ENCODE peak calls at places on chromosomes 7 and 10, in six cellular contexts. R is ELR, Y is activated T-cell treated with anti-CD3 and anti-CD28 coated beads for 1 hour, G is astrocyte of the cerebellum, Z is right lobe of liver, C is GM12891. H is an unnamed sample.

GRCh38 chr10:114970515-114970914 is 32.5 kb downstream of the TRUB1 start:
- DNase-seq in Y (no peak), G (no peak), C (no peak), R (no peak), Z (no peak), H (no peak)

GRCh38 chr7:106616692-106617052 is 44.3 kb downstream of the CCDC71L start:
- DNase-seq in R (peak), Z (no peak), G (no peak), C (no peak), Y (no peak), H (no peak)

GRCh38 chr7:122315507-122316466 is 11.2 kb upstream of the FEZF1 start:
- DNase-seq in G (no peak), R (no peak), Y (no peak), Z (no peak), C (no peak), H (no peak)

GRCh38 chr7:70788276-70788675 is 343.7 kb upstream of the GALNT17 start:
- DNase-seq in Y (peak), Z (no peak), R (peak), C (no peak), G (no peak), H (no peak)

GRCh38 chr7:100894860-100895700 is 608 bp downstream of the ACHE start:
- DNase-seq in G (no peak), Z (no peak), Y (peak), C (no peak), R (peak), H (peak)

GRCh38 chr7:7178906-7179305 is 3.4 kb upstream of the C1GALT1 start:
- DNase-seq in Z (no peak), R (peak), C (no peak), Y (no peak), G (no peak), H (no peak)

GRCh38 chr7:131919920-131920709 is 363.7 kb upstream of the PODXL start:
- DNase-seq in R (no peak), Z (no peak), G (no peak), Y (no peak), C (no peak), H (no peak)

GRCh38 chr7:93715234-93715633 is 140.7 kb upstream of the CALCR start:
- DNase-seq in R (peak), C (no peak), Z (peak), Y (no peak), G (peak), H (peak)

GRCh38 chr7:78760620-78761355 is 692.7 kb downstream of the MAGI2 start:
- DNase-seq in Z (no peak), G (peak), R (no peak), C (no peak), Y (no peak), H (no peak)

GRCh38 chr7:130145424-130146106 is 59.6 kb downstream of the TMEM209 start:
- DNase-seq in C (no peak), Z (no peak), R (no peak), Y (no peak), G (no peak), H (no peak)

GRCh38 chr10:11425288-11425595 is 186.2 kb downstream of the USP6NL start:
- DNase-seq in Y (no peak), R (no peak), Z (no peak), C (no peak), G (peak), H (no peak)

GRCh38 chr10:70672993-70673928 is 955 bp downstream of the ADAMTS14 start:
- DNase-seq in Z (no peak), G (peak), R (peak), Y (no peak), C (no peak), H (no peak)

GRCh38 chr7:33882040-33882800 is 23.1 kb upstream of the BMPER start:
- DNase-seq in C (no peak), Z (no peak), G (no peak), Y (no peak), R (no peak), H (no peak)

GRCh38 chr10:86673216-86673826 is 5.0 kb downstream of the LDB3 start:
- DNase-seq in Z (no peak), R (no peak), C (no peak), Y (no peak), G (no peak), H (no peak)

GRCh38 chr7:101093907-101094306 is 8.6 kb downstream of the TRIM56 start:
- DNase-seq in Y (no peak), Z (no peak), C (no peak), R (peak), G (no peak), H (no peak)

GRCh38 chr7:44177570-44178131 is 11.6 kb downstream of the GCK start:
- DNase-seq in R (peak), C (no peak), G (peak), Y (no peak), Z (peak), H (no peak)

GRCh38 chr10:34816067-34817002 is 1.2 kb upstream of the PARD3 start:
- DNase-seq in R (peak), Y (no peak), G (peak), Z (no peak), C (no peak), H (peak)

GRCh38 chr10:31098091-31098490 is 66.4 kb upstream of the ZNF438 start:
- DNase-seq in Z (no peak), R (no peak), G (no peak), Y (no peak), C (no peak), H (no peak)

GRCh38 chr10:47158116-47159071 is 141.6 kb upstream of the GDF10 start:
- DNase-seq in G (no peak), Z (no peak), Y (no peak), C (no peak), R (no peak), H (no peak)

GRCh38 chr7:107463139-107464078 is 6.4 kb upstream of the GPR22 start:
- DNase-seq in C (no peak), Z (peak), G (peak), R (peak), Y (peak), H (peak)

GRCh38 chr10:77886795-77887355 is 39.7 kb downstream of the DLG5 start:
- DNase-seq in G (no peak), Y (no peak), R (no peak), C (no peak), Z (no peak), H (no peak)

GRCh38 chr7:159098424-159098786 is 46.3 kb downstream of the VIPR2 start:
- DNase-seq in C (no peak), R (no peak), G (no peak), Z (peak), Y (no peak), H (no peak)

GRCh38 chr10:122044713-122045112 is 55.8 kb downstream of the TACC2 start:
- DNase-seq in Z (peak), Y (no peak), R (no peak), C (no peak), G (no peak), H (no peak)

GRCh38 chr10:77185696-77186095 is 451.9 kb downstream of the KCNMA1 start:
- DNase-seq in G (no peak), C (no peak), Y (no peak), Z (no peak), R (no peak), H (no peak)

GRCh38 chr10:132421377-132422168 is 24.6 kb downstream of the PWWP2B start:
- DNase-seq in Y (no peak), Z (peak), R (no peak), G (no peak), C (peak), H (peak)

GRCh38 chr7:74272305-74273038 is 16.7 kb upstream of the CLIP2 start:
- DNase-seq in R (peak), Y (no peak), Z (no peak), C (peak), G (peak), H (peak)

GRCh38 chr10:29849434-29849833 is 210.0 kb downstream of the JCAD start:
- DNase-seq in R (peak), G (peak), Z (no peak), C (no peak), Y (no peak), H (peak)

GRCh38 chr10:103145860-103146466 is 47.1 kb downstream of the NT5C2 start:
- DNase-seq in G (peak), Z (peak), R (peak), Y (no peak), C (no peak), H (peak)

GRCh38 chr10:9833871-9834454 is 1183.7 kb upstream of the CELF2 start:
- DNase-seq in G (no peak), Y (no peak), R (no peak), Z (no peak), C (no peak), H (no peak)

GRCh38 chr10:69397972-69398371 is 18.7 kb downstream of the TACR2 start:
- DNase-seq in Y (no peak), R (no peak), C (no peak), Z (no peak), G (no peak), H (no peak)

GRCh38 chr10:31100662-31101061 is 69.0 kb upstream of the ZNF438 start:
- DNase-seq in Y (no peak), Z (no peak), G (no peak), C (no peak), R (no peak), H (no peak)

GRCh38 chr10:84375011-84375410 is 46.6 kb downstream of the CCSER2 start:
- DNase-seq in C (no peak), R (peak), Z (no peak), Y (no peak), G (peak), H (peak)

GRCh38 chr7:37518266-37518665 is 69.6 kb upstream of the ELMO1 start:
- DNase-seq in Y (no peak), R (no peak), Z (no peak), C (no peak), G (no peak), H (no peak)

GRCh38 chr7:17991866-17992648 is 35.6 kb downstream of the PRPS1L1 start:
- DNase-seq in Z (no peak), R (peak), Y (no peak), G (no peak), C (no peak), H (no peak)

GRCh38 chr10:81696609-81697388 is 178.2 kb upstream of the NRG3 start:
- DNase-seq in Y (no peak), R (no peak), C (no peak), Z (no peak), G (no peak), H (no peak)

GRCh38 chr10:20040012-20040411 is 223.8 kb downstream of the PLXDC2 start:
- DNase-seq in G (no peak), Z (no peak), Y (no peak), C (no peak), R (no peak), H (no peak)

GRCh38 chr7:43113622-43114450 is 1.4 kb downstream of the HECW1 start:
- DNase-seq in C (no peak), Y (no peak), Z (no peak), R (no peak), G (no peak), H (no peak)